ENCODE peak calls at places on chromosome 13, in four cellular contexts. O is endodermal cell, L is astrocyte, F is K562. K is an unnamed sample.

GRCh38 chr13:99356216-99357089 is 49.3 kb upstream of the GPR183 start:
- DNase-seq in O (no peak), L (peak), F (peak), K (peak)

GRCh38 chr13:90564566-90564965 is 782.9 kb upstream of the MIR17HG start:
- DNase-seq in O (no peak), F (no peak), L (no peak), K (no peak)

GRCh38 chr13:81487151-81487550 is 1146.2 kb upstream of the SPRY2 start:
- DNase-seq in O (peak), F (peak), L (no peak), K (no peak)

GRCh38 chr13:19960673-19961015 is 2.1 kb downstream of the ZMYM2 start:
- DNase-seq in F (no peak), O (no peak), L (no peak), K (no peak)

GRCh38 chr13:30255696-30256095 is 51.7 kb downstream of the KATNAL1 start:
- DNase-seq in F (no peak), O (no peak), L (no peak), K (no peak)

GRCh38 chr13:41670873-41671443 is 213.6 kb downstream of the RGCC start:
- DNase-seq in O (no peak), F (peak), L (no peak), K (no peak)

GRCh38 chr13:111139452-111139851 is 24.3 kb downstream of the ARHGEF7 start:
- DNase-seq in F (no peak), L (no peak), O (no peak), K (no peak)

GRCh38 chr13:27644302-27644701 is 22.6 kb downstream of the POLR1D start:
- DNase-seq in O (no peak), F (no peak), L (peak), K (no peak)

GRCh38 chr13:99307247-99307646 is at the start of gene GPR183:
- DNase-seq in O (no peak), F (peak), L (no peak), K (no peak)

GRCh38 chr13:65479692-65480091 is 1750.4 kb downstream of the PCDH9 start:
- DNase-seq in O (no peak), L (no peak), F (no peak), K (no peak)

GRCh38 chr13:42174344-42175162 is 97.4 kb upstream of the AKAP11 start:
- DNase-seq in F (peak), L (peak), O (no peak), K (no peak)

GRCh38 chr13:76023644-76024043 is 387.5 kb downstream of the LMO7 start:
- DNase-seq in F (no peak), O (no peak), L (peak), K (no peak)

GRCh38 chr13:28533049-28533436 is 38.1 kb upstream of the FLT1 start:
- DNase-seq in F (no peak), O (no peak), L (no peak), K (no peak)

GRCh38 chr13:24995225-24995804 is 100.6 kb upstream of the PABPC3 start:
- DNase-seq in O (peak), L (peak), F (peak), K (peak)

GRCh38 chr13:112870737-112871287 is 98.2 kb upstream of the MCF2L start:
- DNase-seq in O (no peak), L (no peak), F (no peak), K (no peak)

GRCh38 chr13:21637296-21637695 is 33.3 kb upstream of the MICU2 start:
- DNase-seq in F (peak), L (peak), O (no peak), K (no peak)

GRCh38 chr13:45847554-45848224 is 3.9 kb downstream of the SIAH3 start:
- DNase-seq in L (peak), F (peak), O (peak), K (peak)

GRCh38 chr13:83190020-83190419 is 692.3 kb downstream of the SLITRK1 start:
- DNase-seq in L (no peak), O (no peak), F (no peak), K (no peak)

GRCh38 chr13:52348983-52349780 is 56.8 kb downstream of the THSD1 start:
- DNase-seq in F (peak), L (peak), O (no peak), K (no peak)

GRCh38 chr13:77040076-77040475 is 13.1 kb upstream of the FBXL3 start:
- DNase-seq in F (no peak), L (no peak), O (no peak), K (no peak)

GRCh38 chr13:109569938-109570711 is 216.3 kb downstream of the IRS2 start:
- DNase-seq in F (no peak), L (no peak), O (no peak), K (peak)

GRCh38 chr13:102651392-102651791 is 43.5 kb downstream of the METTL21C start:
- DNase-seq in F (no peak), L (peak), O (no peak), K (no peak)

GRCh38 chr13:64078025-64078424 is 2662.4 kb upstream of the PCDH20 start:
- DNase-seq in O (no peak), F (no peak), L (no peak), K (no peak)

GRCh38 chr13:60627071-60627686 is 230.2 kb downstream of the TDRD3 start:
- DNase-seq in F (peak), L (peak), O (peak), K (peak)

GRCh38 chr13:94239135-94239534 is 240.3 kb downstream of the DCT start:
- DNase-seq in L (peak), O (no peak), F (no peak), K (no peak)

GRCh38 chr13:29499766-29500165 is 95.7 kb downstream of the SLC7A1 start:
- DNase-seq in F (no peak), L (no peak), O (no peak), K (no peak)

GRCh38 chr13:100491164-100491847 is 97.3 kb downstream of the GGACT start:
- DNase-seq in L (peak), O (no peak), F (no peak), K (no peak)

GRCh38 chr13:111217661-111218060 is 102.6 kb downstream of the ARHGEF7 start:
- DNase-seq in O (peak), F (no peak), L (no peak), K (no peak)

GRCh38 chr13:98144501-98145350 is 1.8 kb downstream of the FARP1 start:
- DNase-seq in F (no peak), O (peak), L (peak), K (no peak)

GRCh38 chr13:37565425-37565824 is 33.1 kb downstream of the POSTN start:
- DNase-seq in O (no peak), L (no peak), F (no peak), K (no peak)

GRCh38 chr13:100497394-100497793 is 91.2 kb downstream of the GGACT start:
- DNase-seq in L (peak), F (peak), O (peak), K (no peak)

GRCh38 chr13:39672378-39673132 is 17.1 kb downstream of the COG6 start:
- DNase-seq in L (no peak), F (no peak), O (no peak), K (no peak)

GRCh38 chr13:66886248-66886647 is 343.9 kb downstream of the PCDH9 start:
- DNase-seq in O (no peak), L (no peak), F (no peak), K (peak)

GRCh38 chr13:38787550-38787949 is 100.7 kb downstream of the FREM2 start:
- DNase-seq in F (no peak), O (no peak), L (no peak), K (no peak)

GRCh38 chr13:26186995-26187394 is 35.1 kb downstream of the RNF6 start:
- DNase-seq in O (peak), L (no peak), F (no peak), K (no peak)
- H3K27ac ChIP-seq in O (no peak), L (no peak), F (no peak), K (no peak)

DNA sequence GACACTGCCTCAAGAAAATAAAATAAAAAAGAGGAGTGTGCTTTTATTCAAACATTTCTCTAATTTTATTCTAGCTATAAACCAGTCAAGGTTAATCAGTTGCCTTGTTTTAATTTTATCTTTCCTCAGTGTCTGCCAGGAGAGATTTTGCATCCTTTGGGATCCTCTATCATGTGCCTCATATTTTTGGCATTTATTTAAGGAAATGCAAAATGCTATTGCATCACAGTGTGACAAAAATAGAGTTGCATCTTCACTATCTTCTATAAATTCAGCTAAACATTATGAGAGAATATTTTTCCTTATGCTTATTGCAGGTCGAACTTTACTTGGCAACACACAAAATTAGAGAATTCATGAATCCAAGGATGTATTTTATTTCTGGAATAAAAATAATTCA is 639.1 kb upstream of the KLF12 start:
- DNase-seq in O (no peak), L (no peak), F (no peak), K (no peak)
- H3K9ac ChIP-seq in O (no peak), L (no peak), F (no peak), K (no peak)

GRCh38 chr13:113927661-113928581 is 46.0 kb downstream of the C13orf46 start:
- DNase-seq in L (peak), O (peak), F (no peak), K (no peak)

GRCh38 chr13:113928701-113929627 is 44.9 kb downstream of the C13orf46 start:
- DNase-seq in O (peak), L (peak), F (no peak), K (no peak)

GRCh38 chr13:113932060-113932459 is 41.8 kb downstream of the C13orf46 start:
- DNase-seq in L (no peak), F (no peak), O (no peak), K (no peak)

GRCh38 chr13:113930711-113931637 is 42.9 kb downstream of the C13orf46 start:
- DNase-seq in L (no peak), F (no peak), O (peak), K (no peak)

DNA sequence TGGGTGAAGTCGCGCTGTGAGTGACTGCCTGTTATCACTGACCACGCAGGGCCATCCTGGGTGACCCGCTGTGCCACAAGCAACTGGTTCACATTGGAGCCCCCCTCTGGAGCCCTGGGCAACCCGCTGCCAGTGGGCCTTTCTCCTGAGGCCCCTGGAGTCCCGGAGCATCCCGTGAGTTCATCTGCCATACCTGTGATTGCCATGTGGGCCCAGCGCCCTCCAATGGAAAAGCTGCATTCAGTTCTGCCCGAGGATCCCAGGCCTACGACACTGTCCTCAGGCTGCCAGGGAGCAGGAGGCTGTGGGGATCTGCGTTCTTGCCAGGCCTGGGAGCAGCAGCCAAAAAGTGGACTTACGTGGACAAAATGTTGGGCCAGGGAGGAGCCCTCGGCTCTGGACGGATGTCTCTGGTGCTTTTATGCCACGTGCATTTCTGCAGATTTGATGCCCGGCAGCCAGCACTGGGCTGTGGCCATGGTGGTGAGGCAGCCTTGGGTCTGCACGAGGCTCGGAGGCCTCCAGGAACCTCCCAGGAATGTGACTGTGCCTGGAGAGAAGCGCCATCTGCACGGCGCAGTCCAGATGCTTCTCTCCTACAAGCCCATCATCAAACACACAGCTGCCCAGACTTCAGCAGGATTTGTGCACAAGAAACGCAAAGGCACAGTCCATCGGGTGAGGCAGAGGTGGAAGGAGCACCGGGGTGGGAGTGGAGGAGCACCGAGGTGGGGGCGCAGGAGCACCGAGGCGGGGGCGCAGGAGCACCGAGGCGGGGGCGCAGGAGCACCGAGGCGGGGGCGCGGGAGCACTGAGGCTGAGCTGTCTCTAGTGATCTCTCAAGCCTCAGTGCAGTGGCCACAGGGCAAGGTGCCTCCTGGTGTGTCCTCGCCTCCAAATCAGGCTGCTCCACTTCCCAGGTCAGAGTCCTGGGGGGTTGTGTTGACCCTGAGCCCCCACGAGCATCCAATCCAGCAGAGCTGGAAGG is 44.0 kb downstream of the C13orf46 start:
- DNase-seq in O (peak), F (no peak), L (no peak), K (no peak)
- H3K27ac ChIP-seq in O (no peak), F (no peak), L (no peak), K (no peak)

GRCh38 chr13:33723772-33724435 is 94.0 kb upstream of the RFC3 start:
- DNase-seq in L (peak), O (peak), F (peak), K (peak)
- H3K9ac ChIP-seq in L (no peak), O (no peak), F (no peak), K (no peak)

K was measured in DND-41.